ENCODE peak calls at places on chromosomes 3 and 15, in seven cellular contexts. One of them, this sample, is unnamed.
A peak's percentile ranks its signal among the peaks of the same experiment; 100 is the strongest.

GRCh38 chr3:53159415-53160135 is 1.4 kb upstream of the PRKCD start:
- DNase-seq in left colon: peak; percentile 84
- DNase-seq in stimulated activated CD4-positive, alpha-beta T cell treated with anti-CD3 and anti-CD28 coated beads, Interleukin-1b, Interleukin-23, amount 100 ng/mL, for 48 hours: no peak
- DNase-seq in NCI-H2081: no peak
- DNase-seq in germinal center: no peak
- DNase-seq in esophagus squamous epithelium: no peak
- DNase-seq in midbrain: no peak
- DNase-seq in this sample: no peak

GRCh38 chr3:94336076-94336741 is 273.3 kb downstream of the NSUN3 start:
- DNase-seq in left colon: peak; percentile 10
- DNase-seq in stimulated activated CD4-positive, alpha-beta T cell treated with anti-CD3 and anti-CD28 coated beads, Interleukin-1b, Interleukin-23, amount 100 ng/mL, for 48 hours: no peak
- DNase-seq in NCI-H2081: peak; percentile 51
- DNase-seq in germinal center: no peak
- DNase-seq in esophagus squamous epithelium: no peak
- DNase-seq in midbrain: peak; percentile 30
- DNase-seq in this sample: peak; percentile 20

GRCh38 chr15:55981596-55982249 is 11.7 kb downstream of the NEDD4 start:
- DNase-seq in left colon: no peak
- DNase-seq in stimulated activated CD4-positive, alpha-beta T cell treated with anti-CD3 and anti-CD28 coated beads, Interleukin-1b, Interleukin-23, amount 100 ng/mL, for 48 hours: no peak
- DNase-seq in NCI-H2081: no peak
- DNase-seq in germinal center: no peak
- DNase-seq in esophagus squamous epithelium: no peak
- DNase-seq in midbrain: no peak
- DNase-seq in this sample: no peak

GRCh38 chr3:78888650-78889049 is 879.1 kb downstream of the ROBO1 start:
- DNase-seq in left colon: no peak
- DNase-seq in stimulated activated CD4-positive, alpha-beta T cell treated with anti-CD3 and anti-CD28 coated beads, Interleukin-1b, Interleukin-23, amount 100 ng/mL, for 48 hours: no peak
- DNase-seq in NCI-H2081: no peak
- DNase-seq in germinal center: no peak
- DNase-seq in esophagus squamous epithelium: no peak
- DNase-seq in midbrain: no peak
- DNase-seq in this sample: no peak

GRCh38 chr15:76391847-76392246 is 55.3 kb downstream of the ISL2 start:
- DNase-seq in left colon: no peak
- DNase-seq in stimulated activated CD4-positive, alpha-beta T cell treated with anti-CD3 and anti-CD28 coated beads, Interleukin-1b, Interleukin-23, amount 100 ng/mL, for 48 hours: no peak
- DNase-seq in NCI-H2081: no peak
- DNase-seq in germinal center: no peak
- DNase-seq in esophagus squamous epithelium: no peak
- DNase-seq in midbrain: no peak
- DNase-seq in this sample: no peak

GRCh38 chr15:74307827-74308642 is 59.4 kb downstream of the CYP11A1 start:
- DNase-seq in left colon: peak; percentile 47
- DNase-seq in stimulated activated CD4-positive, alpha-beta T cell treated with anti-CD3 and anti-CD28 coated beads, Interleukin-1b, Interleukin-23, amount 100 ng/mL, for 48 hours: peak; percentile 35
- DNase-seq in NCI-H2081: peak; percentile 90
- DNase-seq in germinal center: peak; percentile 34
- DNase-seq in esophagus squamous epithelium: no peak
- DNase-seq in midbrain: peak; percentile 6
- DNase-seq in this sample: peak; percentile 70

GRCh38 chr15:74725241-74725774 is at the start of gene CYP1A1:
- DNase-seq in left colon: peak; percentile 57
- DNase-seq in stimulated activated CD4-positive, alpha-beta T cell treated with anti-CD3 and anti-CD28 coated beads, Interleukin-1b, Interleukin-23, amount 100 ng/mL, for 48 hours: peak; percentile 22
- DNase-seq in NCI-H2081: peak; percentile 16
- DNase-seq in germinal center: no peak
- DNase-seq in esophagus squamous epithelium: no peak
- DNase-seq in midbrain: no peak
- DNase-seq in this sample: peak; percentile 71

GRCh38 chr3:126300001-126300760 is 57.0 kb downstream of the KLF15 start:
- DNase-seq in left colon: no peak
- DNase-seq in stimulated activated CD4-positive, alpha-beta T cell treated with anti-CD3 and anti-CD28 coated beads, Interleukin-1b, Interleukin-23, amount 100 ng/mL, for 48 hours: no peak
- DNase-seq in NCI-H2081: no peak
- DNase-seq in germinal center: no peak
- DNase-seq in esophagus squamous epithelium: no peak
- DNase-seq in midbrain: no peak
- DNase-seq in this sample: no peak

GRCh38 chr3:124383051-124383450 is 347.2 kb upstream of the UMPS start:
- DNase-seq in left colon: no peak
- DNase-seq in stimulated activated CD4-positive, alpha-beta T cell treated with anti-CD3 and anti-CD28 coated beads, Interleukin-1b, Interleukin-23, amount 100 ng/mL, for 48 hours: no peak
- DNase-seq in NCI-H2081: no peak
- DNase-seq in germinal center: no peak
- DNase-seq in esophagus squamous epithelium: no peak
- DNase-seq in midbrain: no peak
- DNase-seq in this sample: no peak

GRCh38 chr3:46006646-46007045 is 11.0 kb upstream of the FYCO1 start:
- DNase-seq in left colon: no peak
- DNase-seq in stimulated activated CD4-positive, alpha-beta T cell treated with anti-CD3 and anti-CD28 coated beads, Interleukin-1b, Interleukin-23, amount 100 ng/mL, for 48 hours: no peak
- DNase-seq in NCI-H2081: no peak
- DNase-seq in germinal center: no peak
- DNase-seq in esophagus squamous epithelium: no peak
- DNase-seq in midbrain: no peak
- DNase-seq in this sample: no peak

GRCh38 chr3:20043398-20043797 is 3.2 kb downstream of the KAT2B start:
- DNase-seq in left colon: peak; percentile 96
- DNase-seq in stimulated activated CD4-positive, alpha-beta T cell treated with anti-CD3 and anti-CD28 coated beads, Interleukin-1b, Interleukin-23, amount 100 ng/mL, for 48 hours: peak; percentile 35
- DNase-seq in NCI-H2081: no peak
- DNase-seq in germinal center: no peak
- DNase-seq in esophagus squamous epithelium: peak; percentile 24
- DNase-seq in midbrain: peak; percentile 61
- DNase-seq in this sample: no peak

GRCh38 chr3:26438981-26439884 is 183.3 kb upstream of the LRRC3B start:
- DNase-seq in left colon: no peak
- DNase-seq in stimulated activated CD4-positive, alpha-beta T cell treated with anti-CD3 and anti-CD28 coated beads, Interleukin-1b, Interleukin-23, amount 100 ng/mL, for 48 hours: no peak
- DNase-seq in NCI-H2081: no peak
- DNase-seq in germinal center: no peak
- DNase-seq in esophagus squamous epithelium: no peak
- DNase-seq in midbrain: no peak
- DNase-seq in this sample: no peak

GRCh38 chr3:128367726-128368125 is 99.0 kb downstream of the DNAJB8 start:
- DNase-seq in left colon: no peak
- DNase-seq in stimulated activated CD4-positive, alpha-beta T cell treated with anti-CD3 and anti-CD28 coated beads, Interleukin-1b, Interleukin-23, amount 100 ng/mL, for 48 hours: no peak
- DNase-seq in NCI-H2081: no peak
- DNase-seq in germinal center: no peak
- DNase-seq in esophagus squamous epithelium: no peak
- DNase-seq in midbrain: no peak
- DNase-seq in this sample: no peak

GRCh38 chr15:45089712-45090373 is 24.1 kb downstream of the DUOX2 start:
- DNase-seq in left colon: no peak
- DNase-seq in stimulated activated CD4-positive, alpha-beta T cell treated with anti-CD3 and anti-CD28 coated beads, Interleukin-1b, Interleukin-23, amount 100 ng/mL, for 48 hours: no peak
- DNase-seq in NCI-H2081: no peak
- DNase-seq in germinal center: no peak
- DNase-seq in esophagus squamous epithelium: no peak
- DNase-seq in midbrain: no peak
- DNase-seq in this sample: no peak

GRCh38 chr3:29141197-29141911 is 139.5 kb upstream of the RBMS3 start:
- DNase-seq in left colon: no peak
- DNase-seq in stimulated activated CD4-positive, alpha-beta T cell treated with anti-CD3 and anti-CD28 coated beads, Interleukin-1b, Interleukin-23, amount 100 ng/mL, for 48 hours: no peak
- DNase-seq in NCI-H2081: no peak
- DNase-seq in germinal center: no peak
- DNase-seq in esophagus squamous epithelium: no peak
- DNase-seq in midbrain: no peak
- DNase-seq in this sample: no peak

GRCh38 chr3:157390713-157391515 is 45.7 kb upstream of the PTX3 start:
- DNase-seq in left colon: no peak
- DNase-seq in stimulated activated CD4-positive, alpha-beta T cell treated with anti-CD3 and anti-CD28 coated beads, Interleukin-1b, Interleukin-23, amount 100 ng/mL, for 48 hours: no peak
- DNase-seq in NCI-H2081: no peak
- DNase-seq in germinal center: no peak
- DNase-seq in esophagus squamous epithelium: no peak
- DNase-seq in midbrain: no peak
- DNase-seq in this sample: no peak

GRCh38 chr15:31605467-31605931 is 278.9 kb downstream of the KLF13 start:
- DNase-seq in left colon: no peak
- DNase-seq in stimulated activated CD4-positive, alpha-beta T cell treated with anti-CD3 and anti-CD28 coated beads, Interleukin-1b, Interleukin-23, amount 100 ng/mL, for 48 hours: no peak
- DNase-seq in NCI-H2081: no peak
- DNase-seq in germinal center: no peak
- DNase-seq in esophagus squamous epithelium: no peak
- DNase-seq in midbrain: peak; percentile 26
- DNase-seq in this sample: no peak

GRCh38 chr3:117193390-117193789 is 483.8 kb downstream of the TUSC7 start:
- DNase-seq in left colon: no peak
- DNase-seq in stimulated activated CD4-positive, alpha-beta T cell treated with anti-CD3 and anti-CD28 coated beads, Interleukin-1b, Interleukin-23, amount 100 ng/mL, for 48 hours: no peak
- DNase-seq in NCI-H2081: no peak
- DNase-seq in germinal center: no peak
- DNase-seq in esophagus squamous epithelium: no peak
- DNase-seq in midbrain: no peak
- DNase-seq in this sample: no peak

GRCh38 chr15:75891895-75892294 is 11.8 kb upstream of the FBXO22 start:
- DNase-seq in left colon: no peak
- DNase-seq in stimulated activated CD4-positive, alpha-beta T cell treated with anti-CD3 and anti-CD28 coated beads, Interleukin-1b, Interleukin-23, amount 100 ng/mL, for 48 hours: no peak
- DNase-seq in NCI-H2081: no peak
- DNase-seq in germinal center: no peak
- DNase-seq in esophagus squamous epithelium: no peak
- DNase-seq in midbrain: no peak
- DNase-seq in this sample: no peak

GRCh38 chr15:59237119-59237853 is 30.6 kb downstream of the LDHAL6B start:
- DNase-seq in left colon: no peak
- DNase-seq in stimulated activated CD4-positive, alpha-beta T cell treated with anti-CD3 and anti-CD28 coated beads, Interleukin-1b, Interleukin-23, amount 100 ng/mL, for 48 hours: no peak
- DNase-seq in NCI-H2081: no peak
- DNase-seq in germinal center: peak; percentile 27
- DNase-seq in esophagus squamous epithelium: no peak
- DNase-seq in midbrain: no peak
- DNase-seq in this sample: no peak

This sample was measured in cerebellum.